ENCODE peak calls at places on chromosome 10, in five cellular contexts. One of them, this sample, is unnamed.

GRCh38 chr10:131653550-131654470 is 247.0 kb upstream of the PPP2R2D start:
- DNase-seq in transverse colon: no peak
- DNase-seq in HCT116: no peak
- DNase-seq in GM12891: no peak
- DNase-seq in GM23338: no peak
- DNase-seq in this sample: no peak

GRCh38 chr10:4283841-4284610 is 499.0 kb upstream of the KLF6 start:
- DNase-seq in transverse colon: peak; percentile 36
- DNase-seq in GM23338: no peak
- DNase-seq in HCT116: no peak
- DNase-seq in GM12891: no peak
- DNase-seq in this sample: no peak

GRCh38 chr10:113475381-113475807 is 77.5 kb upstream of the HABP2 start:
- DNase-seq in transverse colon: no peak
- DNase-seq in GM23338: no peak
- DNase-seq in GM12891: no peak
- DNase-seq in HCT116: no peak
- DNase-seq in this sample: peak; percentile 77

GRCh38 chr10:113059001-113059780 is 109.1 kb downstream of the TCF7L2 start:
- DNase-seq in transverse colon: no peak
- DNase-seq in HCT116: no peak
- DNase-seq in GM23338: no peak
- DNase-seq in GM12891: no peak
- DNase-seq in this sample: no peak

GRCh38 chr10:132407243-132407746 is 10.3 kb downstream of the PWWP2B start:
- DNase-seq in HCT116: no peak
- DNase-seq in transverse colon: peak; percentile 90
- DNase-seq in GM23338: no peak
- DNase-seq in GM12891: no peak
- DNase-seq in this sample: no peak

GRCh38 chr10:88157981-88158465 is 294.6 kb downstream of the PTEN start:
- DNase-seq in HCT116: no peak
- DNase-seq in GM12891: no peak
- DNase-seq in transverse colon: no peak
- DNase-seq in GM23338: no peak
- DNase-seq in this sample: no peak

GRCh38 chr10:124898493-124898892 is 43.4 kb upstream of the ZRANB1 start:
- DNase-seq in GM23338: peak; percentile 57
- DNase-seq in GM12891: no peak
- DNase-seq in HCT116: no peak
- DNase-seq in transverse colon: peak; percentile 12
- DNase-seq in this sample: no peak

GRCh38 chr10:118768041-118768933 is 13.5 kb upstream of the CACUL1 start:
- DNase-seq in HCT116: no peak
- DNase-seq in transverse colon: no peak
- DNase-seq in GM23338: no peak
- DNase-seq in GM12891: no peak
- DNase-seq in this sample: no peak

GRCh38 chr10:113047151-113047550 is 97.1 kb downstream of the TCF7L2 start:
- DNase-seq in HCT116: no peak
- DNase-seq in transverse colon: no peak
- DNase-seq in GM12891: no peak
- DNase-seq in GM23338: no peak
- DNase-seq in this sample: no peak

GRCh38 chr10:18860591-18861205 is 187.9 kb upstream of the MALRD1 start:
- DNase-seq in GM23338: no peak
- DNase-seq in transverse colon: no peak
- DNase-seq in HCT116: no peak
- DNase-seq in GM12891: no peak
- DNase-seq in this sample: no peak

GRCh38 chr10:119728172-119728800 is 2.4 kb downstream of the INPP5F start:
- DNase-seq in HCT116: no peak
- DNase-seq in GM12891: no peak
- DNase-seq in transverse colon: no peak
- DNase-seq in GM23338: no peak
- DNase-seq in this sample: no peak

GRCh38 chr10:73586583-73586984 is 4.6 kb downstream of the USP54 start:
- DNase-seq in GM12891: no peak
- DNase-seq in GM23338: no peak
- DNase-seq in HCT116: no peak
- DNase-seq in transverse colon: peak; percentile 38
- DNase-seq in this sample: peak; percentile 69

GRCh38 chr10:61897671-61898434 is 3.6 kb upstream of the ARID5B start:
- DNase-seq in transverse colon: peak; percentile 54
- DNase-seq in HCT116: no peak
- DNase-seq in GM23338: peak; percentile 63
- DNase-seq in GM12891: no peak
- DNase-seq in this sample: no peak

GRCh38 chr10:34941471-34942357 is 126.6 kb upstream of the PARD3 start:
- DNase-seq in GM23338: no peak
- DNase-seq in transverse colon: no peak
- DNase-seq in GM12891: no peak
- DNase-seq in HCT116: no peak
- DNase-seq in this sample: no peak

GRCh38 chr10:26738354-26738753 is 40.9 kb downstream of the PDSS1 start:
- DNase-seq in transverse colon: no peak
- DNase-seq in HCT116: no peak
- DNase-seq in GM12891: no peak
- DNase-seq in GM23338: no peak
- DNase-seq in this sample: no peak

GRCh38 chr10:125782661-125783060 is 7.0 kb upstream of the MMP21 start:
- DNase-seq in HCT116: no peak
- DNase-seq in GM23338: no peak
- DNase-seq in transverse colon: no peak
- DNase-seq in GM12891: no peak
- DNase-seq in this sample: no peak

GRCh38 chr10:101566333-101567164 is 21.5 kb downstream of the POLL start:
- DNase-seq in GM23338: peak; percentile 77
- DNase-seq in GM12891: peak; percentile 63
- DNase-seq in transverse colon: no peak
- DNase-seq in HCT116: no peak
- DNase-seq in this sample: no peak

GRCh38 chr10:61052469-61053205 is 108.7 kb upstream of the RHOBTB1 start:
- DNase-seq in GM12891: no peak
- DNase-seq in transverse colon: no peak
- DNase-seq in GM23338: peak; percentile 60
- DNase-seq in HCT116: no peak
- DNase-seq in this sample: no peak

GRCh38 chr10:131859341-131860020 is 41.3 kb upstream of the PPP2R2D start:
- DNase-seq in transverse colon: no peak
- DNase-seq in GM23338: no peak
- DNase-seq in HCT116: no peak
- DNase-seq in GM12891: no peak
- DNase-seq in this sample: no peak

GRCh38 chr10:95395947-95396449 is 105.2 kb upstream of the PDLIM1 start:
- DNase-seq in transverse colon: no peak
- DNase-seq in GM12891: no peak
- DNase-seq in HCT116: no peak
- DNase-seq in GM23338: no peak
- DNase-seq in this sample: no peak
- TF ChIP-seq POLR2AphosphoS5 in transverse colon: no peak
- TF ChIP-seq POLR2AphosphoS5 in GM12891: no peak
- TF ChIP-seq POLR2AphosphoS5 in HCT116: no peak
- TF ChIP-seq POLR2AphosphoS5 in GM23338: no peak
- TF ChIP-seq POLR2AphosphoS5 in this sample: no peak

GRCh38 chr10:78258303-78259030 is 224.8 kb downstream of the RPS24 start:
- DNase-seq in HCT116: no peak
- DNase-seq in transverse colon: no peak
- DNase-seq in GM12891: no peak
- DNase-seq in GM23338: peak; percentile 28
- DNase-seq in this sample: no peak

GRCh38 chr10:78254013-78254412 is 220.3 kb downstream of the RPS24 start:
- DNase-seq in GM12891: no peak
- DNase-seq in transverse colon: no peak
- DNase-seq in HCT116: no peak
- DNase-seq in GM23338: no peak
- DNase-seq in this sample: no peak

GRCh38 chr10:78253072-78253853 is 219.6 kb downstream of the RPS24 start:
- DNase-seq in HCT116: no peak
- DNase-seq in GM12891: no peak
- DNase-seq in transverse colon: no peak
- DNase-seq in GM23338: no peak
- DNase-seq in this sample: no peak

GRCh38 chr10:78255214-78255613 is 221.6 kb downstream of the RPS24 start:
- DNase-seq in HCT116: no peak
- DNase-seq in GM12891: no peak
- DNase-seq in transverse colon: no peak
- DNase-seq in GM23338: no peak
- DNase-seq in this sample: no peak

GRCh38 chr10:78255796-78256638 is 222.4 kb downstream of the RPS24 start:
- DNase-seq in GM23338: no peak
- DNase-seq in GM12891: no peak
- DNase-seq in transverse colon: peak; percentile 21
- DNase-seq in HCT116: peak; percentile 82
- DNase-seq in this sample: no peak
- TF ChIP-seq POLR2AphosphoS5 in GM23338: no peak
- TF ChIP-seq POLR2AphosphoS5 in GM12891: no peak
- TF ChIP-seq POLR2AphosphoS5 in transverse colon: peak; percentile 57
- TF ChIP-seq POLR2AphosphoS5 in HCT116: peak; percentile 68
- TF ChIP-seq POLR2AphosphoS5 in this sample: peak; percentile 67

GRCh38 chr10:52007091-52007490 is 307.0 kb upstream of the DKK1 start:
- DNase-seq in HCT116: no peak
- DNase-seq in GM23338: no peak
- DNase-seq in GM12891: no peak
- DNase-seq in transverse colon: no peak
- DNase-seq in this sample: no peak

DNA sequence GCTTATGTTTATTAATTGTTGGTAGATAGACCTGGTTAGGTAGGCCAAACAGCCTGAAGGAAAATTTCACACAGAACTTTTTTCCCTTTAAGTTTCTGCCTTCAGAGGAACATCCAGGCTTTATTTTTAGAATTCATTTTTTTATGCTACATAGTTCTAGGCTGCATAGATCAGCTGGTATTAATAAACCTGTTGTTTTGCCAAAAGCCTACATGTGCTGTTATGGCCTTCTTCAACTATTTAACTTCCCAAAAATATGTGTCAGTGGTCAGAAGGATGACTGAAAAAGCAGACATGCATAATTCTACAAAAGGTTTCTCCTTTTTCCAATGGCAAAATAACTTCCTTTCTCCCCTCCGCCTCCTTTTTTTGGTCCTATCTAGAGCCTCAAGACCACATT is 303.0 kb upstream of the DKK1 start:
- DNase-seq in GM12891: no peak
- DNase-seq in HCT116: no peak
- DNase-seq in transverse colon: no peak
- DNase-seq in GM23338: no peak
- DNase-seq in this sample: no peak
- TF ChIP-seq POLR2AphosphoS5 in GM12891: no peak
- TF ChIP-seq POLR2AphosphoS5 in HCT116: no peak
- TF ChIP-seq POLR2AphosphoS5 in transverse colon: no peak
- TF ChIP-seq POLR2AphosphoS5 in GM23338: no peak
- TF ChIP-seq POLR2AphosphoS5 in this sample: no peak

DNA sequence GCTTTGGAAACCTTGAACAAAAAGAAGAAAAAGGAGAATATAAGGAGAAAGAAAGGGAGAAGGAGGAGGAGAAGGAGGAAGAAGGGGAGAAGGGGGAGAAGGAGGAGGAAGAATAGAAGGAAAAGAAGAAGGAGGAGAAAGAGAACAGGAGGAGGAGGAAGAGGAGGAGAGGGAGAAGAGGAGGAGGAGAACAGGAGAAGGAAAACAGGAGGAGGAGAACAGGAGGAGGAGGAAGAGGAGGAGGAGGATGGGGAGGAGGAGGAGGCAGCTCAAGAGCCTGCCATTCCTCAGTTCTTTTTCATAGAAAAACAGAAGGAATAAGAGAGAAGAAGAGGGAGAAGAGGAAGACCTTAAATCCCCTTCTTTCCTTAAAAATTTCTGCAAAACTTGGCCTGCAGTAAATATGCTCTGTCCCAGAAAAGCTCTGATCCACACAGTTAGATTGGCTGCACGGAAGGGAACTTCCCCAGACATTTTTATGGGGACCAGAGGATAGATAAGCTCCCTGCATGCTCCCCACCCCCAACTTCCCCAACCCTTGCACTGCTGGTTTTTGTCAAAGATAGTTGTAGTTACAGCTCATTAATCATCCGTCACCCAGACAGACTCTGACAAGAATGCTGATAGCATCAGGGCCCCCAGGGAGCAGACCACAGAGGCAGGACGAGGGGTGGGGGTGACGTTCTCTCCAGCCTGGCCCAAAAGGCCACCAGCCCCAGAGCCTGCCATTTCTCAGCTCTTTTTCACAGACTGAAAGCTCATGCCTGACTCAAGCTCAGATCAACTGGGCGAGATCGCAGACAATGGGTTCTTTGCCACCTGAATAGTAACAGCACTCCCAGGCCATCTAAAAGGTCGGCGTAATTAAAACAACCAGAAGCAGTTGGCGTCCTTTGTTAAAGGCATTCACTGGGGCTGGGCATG is 34.5 kb upstream of the LYZL1 start:
- DNase-seq in GM12891: no peak
- DNase-seq in HCT116: no peak
- DNase-seq in GM23338: no peak
- DNase-seq in transverse colon: no peak
- DNase-seq in this sample: no peak
- TF ChIP-seq POLR2AphosphoS5 in GM12891: no peak
- TF ChIP-seq POLR2AphosphoS5 in HCT116: no peak
- TF ChIP-seq POLR2AphosphoS5 in GM23338: no peak
- TF ChIP-seq POLR2AphosphoS5 in transverse colon: no peak
- TF ChIP-seq POLR2AphosphoS5 in this sample: no peak

GRCh38 chr10:45353176-45353575 is 20.8 kb upstream of the ALOX5 start:
- DNase-seq in GM12891: no peak
- DNase-seq in transverse colon: no peak
- DNase-seq in GM23338: no peak
- DNase-seq in HCT116: no peak
- DNase-seq in this sample: no peak

GRCh38 chr10:45355494-45355893 is 18.5 kb upstream of the ALOX5 start:
- DNase-seq in GM23338: no peak
- DNase-seq in GM12891: no peak
- DNase-seq in HCT116: no peak
- DNase-seq in transverse colon: no peak
- DNase-seq in this sample: no peak

DNA sequence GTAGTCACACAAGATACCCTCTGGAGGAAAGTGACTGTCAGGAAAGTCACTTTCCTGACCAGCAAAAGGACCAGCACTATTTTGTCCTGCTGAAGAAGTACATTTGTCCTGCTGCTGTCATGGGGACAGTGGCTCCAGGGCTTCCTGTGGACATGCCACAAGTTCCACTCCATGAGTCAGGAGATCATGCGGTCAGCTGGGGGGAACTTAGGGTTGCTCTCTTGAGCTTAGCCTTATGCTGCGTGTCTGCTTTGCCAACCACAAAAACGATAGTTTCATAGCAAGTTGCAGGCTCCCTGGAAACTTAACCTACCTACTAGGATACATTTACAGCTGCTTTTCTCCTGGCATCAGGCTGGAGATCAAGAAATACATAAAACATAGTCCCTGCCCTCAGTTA is 19.8 kb upstream of the ALOX5 start:
- DNase-seq in HCT116: no peak
- DNase-seq in GM12891: no peak
- DNase-seq in GM23338: no peak
- DNase-seq in transverse colon: peak; percentile 51
- DNase-seq in this sample: no peak
- TF ChIP-seq POLR2AphosphoS5 in HCT116: no peak
- TF ChIP-seq POLR2AphosphoS5 in GM12891: no peak
- TF ChIP-seq POLR2AphosphoS5 in GM23338: no peak
- TF ChIP-seq POLR2AphosphoS5 in transverse colon: no peak
- TF ChIP-seq POLR2AphosphoS5 in this sample: no peak